ENCODE peak calls at places on chromosomes 11 and 22, in six cellular contexts. X is stimulated activated CD8-positive, alpha-beta memory T cell treated with anti-CD3 and anti-CD28 coated beads, Interleukin-15, amount 100 ng/mL, for 24 hours; E is RCC 7860; W is iris pigment epithelial cell; V is pons; U is RWPE1. H is an unnamed sample.

GRCh38 chr22:37088108-37088605 is 21.4 kb downstream of the TMPRSS6 start:
- DNase-seq in X (no peak), W (no peak), E (no peak), U (no peak), V (no peak), H (no peak)

GRCh38 chr22:44309647-44310046 is 3.1 kb downstream of the SHISAL1 start:
- DNase-seq in V (no peak), E (no peak), U (no peak), W (no peak), X (no peak), H (no peak)

GRCh38 chr11:44357734-44358133 is 47.8 kb upstream of the ALX4 start:
- DNase-seq in V (no peak), X (no peak), W (no peak), E (no peak), U (peak), H (no peak)

GRCh38 chr11:34250732-34251639 is 106.8 kb downstream of the ABTB2 start:
- DNase-seq in X (peak), U (peak), V (peak), E (peak), W (peak), H (peak)

GRCh38 chr11:124167852-124168251 is 15.3 kb upstream of the OR10D3 start:
- DNase-seq in E (no peak), U (no peak), X (no peak), V (no peak), W (no peak), H (no peak)

GRCh38 chr11:130609121-130610035 is 160.9 kb downstream of the ADAMTS15 start:
- DNase-seq in W (peak), E (no peak), U (peak), X (no peak), V (no peak), H (peak)

GRCh38 chr11:102046841-102047240 is 396 bp upstream of the CFAP300 start:
- DNase-seq in U (no peak), X (no peak), E (no peak), W (peak), V (no peak), H (no peak)

GRCh38 chr22:40244586-40244985 is 66.9 kb downstream of the TNRC6B start:
- DNase-seq in V (no peak), U (no peak), E (no peak), X (no peak), W (no peak), H (no peak)

GRCh38 chr22:49765091-49765771 is 62.4 kb downstream of the BRD1 start:
- DNase-seq in X (no peak), V (no peak), W (no peak), U (no peak), E (no peak), H (peak)

GRCh38 chr11:7858001-7858400 is 61.3 kb upstream of the OR5P2 start:
- DNase-seq in W (no peak), U (peak), X (no peak), E (no peak), V (no peak), H (no peak)

GRCh38 chr22:19085233-19086043 is 36.8 kb downstream of the DGCR2 start:
- DNase-seq in X (no peak), W (peak), E (no peak), V (peak), U (no peak), H (no peak)

GRCh38 chr22:46578824-46579561 is 41.2 kb upstream of the GRAMD4 start:
- DNase-seq in V (no peak), W (peak), E (no peak), U (no peak), X (no peak), H (peak)

GRCh38 chr11:116881153-116881552 is 43.7 kb upstream of the APOA1 start:
- DNase-seq in X (no peak), V (peak), E (no peak), W (no peak), U (no peak), H (no peak)

GRCh38 chr11:123100378-123101085 is 38.6 kb upstream of the HSPA8 start:
- DNase-seq in W (peak), X (no peak), E (no peak), V (peak), U (no peak), H (no peak)

GRCh38 chr11:10139656-10140055 is 154.4 kb downstream of the SBF2 start:
- DNase-seq in W (peak), U (peak), X (no peak), E (no peak), V (no peak), H (no peak)

GRCh38 chr11:115279831-115280761 is 224.1 kb downstream of the CADM1 start:
- DNase-seq in W (peak), U (no peak), E (no peak), X (no peak), V (no peak), H (no peak)

GRCh38 chr11:3904228-3904627 is 48.8 kb downstream of the STIM1 start:
- DNase-seq in W (no peak), E (peak), X (no peak), V (no peak), U (no peak), H (no peak)

H was measured in H9.